ENCODE peak calls at places on chromosomes 13 and 19, in five cellular contexts. One of them, this sample, is unnamed.

GRCh38 chr13:97367427-97367826 is 66.5 kb upstream of the RAP2A start:
- DNase-seq in psoas muscle: no peak
- DNase-seq in spleen: no peak
- DNase-seq in lower lobe of right lung: no peak
- DNase-seq in right atrium auricular region: no peak
- DNase-seq in this sample: no peak

GRCh38 chr13:95404141-95404882 is 103.1 kb upstream of the ABCC4 start:
- DNase-seq in psoas muscle: peak; percentile 90
- DNase-seq in spleen: peak; percentile 93
- DNase-seq in lower lobe of right lung: peak; percentile 86
- DNase-seq in right atrium auricular region: peak; percentile 84
- DNase-seq in this sample: no peak

GRCh38 chr19:30309983-30310805 is 62.0 kb upstream of the ZNF536 start:
- DNase-seq in psoas muscle: no peak
- DNase-seq in spleen: no peak
- DNase-seq in lower lobe of right lung: no peak
- DNase-seq in right atrium auricular region: no peak
- DNase-seq in this sample: no peak

GRCh38 chr13:75135325-75135825 is 346.6 kb downstream of the TBC1D4 start:
- DNase-seq in psoas muscle: no peak
- DNase-seq in spleen: no peak
- DNase-seq in lower lobe of right lung: no peak
- DNase-seq in right atrium auricular region: no peak
- DNase-seq in this sample: peak; percentile 59

GRCh38 chr13:72062566-72062965 is 195.6 kb upstream of the DACH1 start:
- DNase-seq in psoas muscle: no peak
- DNase-seq in spleen: no peak
- DNase-seq in lower lobe of right lung: no peak
- DNase-seq in right atrium auricular region: no peak
- DNase-seq in this sample: no peak

GRCh38 chr13:51266642-51267041 is 44.4 kb downstream of the FAM124A start:
- DNase-seq in psoas muscle: no peak
- DNase-seq in spleen: no peak
- DNase-seq in lower lobe of right lung: no peak
- DNase-seq in right atrium auricular region: no peak
- DNase-seq in this sample: no peak

GRCh38 chr13:64556391-64556790 is 2673.7 kb downstream of the PCDH9 start:
- DNase-seq in psoas muscle: no peak
- DNase-seq in spleen: no peak
- DNase-seq in lower lobe of right lung: no peak
- DNase-seq in right atrium auricular region: no peak
- DNase-seq in this sample: no peak

GRCh38 chr13:100478107-100478809 is 110.3 kb downstream of the GGACT start:
- DNase-seq in psoas muscle: no peak
- DNase-seq in spleen: no peak
- DNase-seq in lower lobe of right lung: no peak
- DNase-seq in right atrium auricular region: no peak
- DNase-seq in this sample: no peak

GRCh38 chr19:40610396-40611064 is 9.4 kb downstream of the LTBP4 start:
- DNase-seq in psoas muscle: peak; percentile 88
- DNase-seq in spleen: peak; percentile 92
- DNase-seq in lower lobe of right lung: peak; percentile 85
- DNase-seq in right atrium auricular region: no peak
- DNase-seq in this sample: peak; percentile 63

GRCh38 chr13:23754506-23754905 is 134.7 kb downstream of the MIPEP start:
- DNase-seq in psoas muscle: no peak
- DNase-seq in spleen: no peak
- DNase-seq in lower lobe of right lung: no peak
- DNase-seq in right atrium auricular region: no peak
- DNase-seq in this sample: no peak

GRCh38 chr13:97977376-97977705 is 23.9 kb downstream of the IPO5 start:
- DNase-seq in psoas muscle: no peak
- DNase-seq in spleen: no peak
- DNase-seq in lower lobe of right lung: no peak
- DNase-seq in right atrium auricular region: no peak
- DNase-seq in this sample: no peak

GRCh38 chr13:46913757-46914156 is 16.9 kb upstream of the HTR2A start:
- DNase-seq in psoas muscle: no peak
- DNase-seq in spleen: no peak
- DNase-seq in lower lobe of right lung: no peak
- DNase-seq in right atrium auricular region: no peak
- DNase-seq in this sample: no peak

GRCh38 chr13:95604534-95604915 is 40.0 kb downstream of the DZIP1 start:
- DNase-seq in psoas muscle: no peak
- DNase-seq in spleen: no peak
- DNase-seq in lower lobe of right lung: no peak
- DNase-seq in right atrium auricular region: no peak
- DNase-seq in this sample: no peak

GRCh38 chr13:47639716-47640447 is 361.2 kb downstream of the SUCLA2 start:
- DNase-seq in psoas muscle: no peak
- DNase-seq in spleen: no peak
- DNase-seq in lower lobe of right lung: no peak
- DNase-seq in right atrium auricular region: no peak
- DNase-seq in this sample: no peak

GRCh38 chr13:114067381-114067885 is 65.0 kb downstream of the RASA3 start:
- DNase-seq in psoas muscle: no peak
- DNase-seq in spleen: no peak
- DNase-seq in lower lobe of right lung: no peak
- DNase-seq in right atrium auricular region: no peak
- DNase-seq in this sample: no peak

GRCh38 chr13:80955487-80955886 is 614.6 kb upstream of the SPRY2 start:
- DNase-seq in psoas muscle: no peak
- DNase-seq in spleen: no peak
- DNase-seq in lower lobe of right lung: no peak
- DNase-seq in right atrium auricular region: no peak
- DNase-seq in this sample: no peak

GRCh38 chr19:17538684-17539287 is 16.7 kb upstream of the COLGALT1 start:
- DNase-seq in psoas muscle: no peak
- DNase-seq in spleen: no peak
- DNase-seq in lower lobe of right lung: no peak
- DNase-seq in right atrium auricular region: no peak
- DNase-seq in this sample: no peak

GRCh38 chr13:41364043-41364442 is 53.0 kb downstream of the NAA16 start:
- DNase-seq in psoas muscle: no peak
- DNase-seq in spleen: no peak
- DNase-seq in lower lobe of right lung: no peak
- DNase-seq in right atrium auricular region: no peak
- DNase-seq in this sample: no peak

GRCh38 chr13:28467886-28468519 is 26.9 kb downstream of the FLT1 start:
- DNase-seq in psoas muscle: no peak
- DNase-seq in spleen: no peak
- DNase-seq in lower lobe of right lung: no peak
- DNase-seq in right atrium auricular region: no peak
- DNase-seq in this sample: no peak

GRCh38 chr13:79973533-79973963 is 367.4 kb downstream of the SPRY2 start:
- DNase-seq in psoas muscle: no peak
- DNase-seq in spleen: no peak
- DNase-seq in lower lobe of right lung: no peak
- DNase-seq in right atrium auricular region: no peak
- DNase-seq in this sample: no peak

GRCh38 chr13:113291997-113292862 is 4.8 kb upstream of the LAMP1 start:
- DNase-seq in psoas muscle: peak; percentile 80
- DNase-seq in spleen: no peak
- DNase-seq in lower lobe of right lung: peak; percentile 66
- DNase-seq in right atrium auricular region: peak; percentile 63
- DNase-seq in this sample: no peak

GRCh38 chr13:28199089-28199488 is 60.7 kb downstream of the PAN3 start:
- DNase-seq in psoas muscle: no peak
- DNase-seq in spleen: no peak
- DNase-seq in lower lobe of right lung: no peak
- DNase-seq in right atrium auricular region: no peak
- DNase-seq in this sample: no peak

GRCh38 chr13:22240716-22241115 is 569.8 kb downstream of the FGF9 start:
- DNase-seq in psoas muscle: no peak
- DNase-seq in spleen: no peak
- DNase-seq in lower lobe of right lung: no peak
- DNase-seq in right atrium auricular region: no peak
- DNase-seq in this sample: no peak

GRCh38 chr19:18776736-18777135 is 14.4 kb downstream of the COMP start:
- DNase-seq in psoas muscle: peak; percentile 47
- DNase-seq in spleen: no peak
- DNase-seq in lower lobe of right lung: no peak
- DNase-seq in right atrium auricular region: no peak
- DNase-seq in this sample: peak; percentile 64

GRCh38 chr13:110444226-110444653 is 117.3 kb downstream of the RAB20 start:
- DNase-seq in psoas muscle: no peak
- DNase-seq in spleen: no peak
- DNase-seq in lower lobe of right lung: no peak
- DNase-seq in right atrium auricular region: no peak
- DNase-seq in this sample: no peak

GRCh38 chr19:40717880-40718773 is 1.2 kb downstream of the ITPKC start:
- DNase-seq in psoas muscle: no peak
- DNase-seq in spleen: peak; percentile 83
- DNase-seq in lower lobe of right lung: peak; percentile 74
- DNase-seq in right atrium auricular region: no peak
- DNase-seq in this sample: no peak

GRCh38 chr19:53865918-53866696 is 1.6 kb upstream of the MYADM start:
- DNase-seq in psoas muscle: peak; percentile 89
- DNase-seq in spleen: peak; percentile 92
- DNase-seq in lower lobe of right lung: peak; percentile 85
- DNase-seq in right atrium auricular region: peak; percentile 84
- DNase-seq in this sample: no peak

GRCh38 chr19:56934438-56935090 is 94.0 kb upstream of the PEG3 start:
- DNase-seq in psoas muscle: no peak
- DNase-seq in spleen: no peak
- DNase-seq in lower lobe of right lung: no peak
- DNase-seq in right atrium auricular region: no peak
- DNase-seq in this sample: no peak

GRCh38 chr13:34156841-34157365 is 339.0 kb downstream of the RFC3 start:
- DNase-seq in psoas muscle: no peak
- DNase-seq in spleen: peak; percentile 67
- DNase-seq in lower lobe of right lung: peak; percentile 81
- DNase-seq in right atrium auricular region: peak; percentile 61
- DNase-seq in this sample: peak; percentile 94

GRCh38 chr19:48403606-48404005 is 10.1 kb downstream of the GRIN2D start:
- DNase-seq in psoas muscle: no peak
- DNase-seq in spleen: peak; percentile 90
- DNase-seq in lower lobe of right lung: no peak
- DNase-seq in right atrium auricular region: no peak
- DNase-seq in this sample: no peak

GRCh38 chr13:74528751-74529513 is 394.7 kb upstream of the KLF12 start:
- DNase-seq in psoas muscle: no peak
- DNase-seq in spleen: no peak
- DNase-seq in lower lobe of right lung: no peak
- DNase-seq in right atrium auricular region: no peak
- DNase-seq in this sample: no peak

GRCh38 chr13:42645717-42646116 is 71.8 kb downstream of the TNFSF11 start:
- DNase-seq in psoas muscle: no peak
- DNase-seq in spleen: no peak
- DNase-seq in lower lobe of right lung: no peak
- DNase-seq in right atrium auricular region: no peak
- DNase-seq in this sample: no peak

GRCh38 chr13:48686810-48687209 is 33.1 kb downstream of the CYSLTR2 start:
- DNase-seq in psoas muscle: no peak
- DNase-seq in spleen: no peak
- DNase-seq in lower lobe of right lung: no peak
- DNase-seq in right atrium auricular region: peak; percentile 53
- DNase-seq in this sample: no peak

GRCh38 chr13:23202383-23202782 is 21.6 kb downstream of the SGCG start:
- DNase-seq in psoas muscle: no peak
- DNase-seq in spleen: no peak
- DNase-seq in lower lobe of right lung: no peak
- DNase-seq in right atrium auricular region: no peak
- DNase-seq in this sample: no peak

GRCh38 chr19:53903055-53903680 is 5.9 kb upstream of the CACNG7 start:
- DNase-seq in psoas muscle: peak; percentile 10
- DNase-seq in spleen: no peak
- DNase-seq in lower lobe of right lung: no peak
- DNase-seq in right atrium auricular region: no peak
- DNase-seq in this sample: no peak

GRCh38 chr13:90968510-90968909 is 379.0 kb upstream of the MIR17HG start:
- DNase-seq in psoas muscle: no peak
- DNase-seq in spleen: no peak
- DNase-seq in lower lobe of right lung: no peak
- DNase-seq in right atrium auricular region: no peak
- DNase-seq in this sample: no peak
- TF ChIP-seq CTCF in psoas muscle: no peak
- TF ChIP-seq CTCF in spleen: no peak
- TF ChIP-seq CTCF in lower lobe of right lung: peak; percentile 22
- TF ChIP-seq CTCF in right atrium auricular region: peak; percentile 22
- TF ChIP-seq CTCF in this sample: peak; percentile 55

DNA sequence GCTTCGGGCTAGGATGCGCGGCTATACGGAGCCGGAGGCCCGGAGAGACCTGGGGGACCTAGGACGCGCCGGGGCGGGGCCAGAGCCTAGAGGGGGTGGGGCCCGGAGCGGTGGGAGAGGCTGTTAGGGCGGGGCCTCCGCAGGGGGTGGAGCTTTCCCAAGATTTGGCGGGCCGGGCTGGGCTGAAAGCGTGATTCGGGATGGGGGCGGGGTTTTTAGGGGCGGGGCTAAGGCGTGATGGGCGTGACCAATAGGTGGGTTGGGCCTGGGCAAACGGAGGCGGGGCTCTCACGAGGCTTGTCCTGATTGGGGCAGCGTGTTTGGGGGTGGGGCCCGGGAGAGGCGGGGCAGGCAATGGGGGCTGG is 439 bp downstream of the RAB11B start:
- DNase-seq in psoas muscle: peak; percentile 99
- DNase-seq in spleen: peak; percentile 97
- DNase-seq in lower lobe of right lung: peak; percentile 96
- DNase-seq in right atrium auricular region: peak; percentile 97
- DNase-seq in this sample: peak; percentile 92
- H3K4me1 ChIP-seq in psoas muscle: peaks cover 46% of the 10 kb centered on the region
- H3K4me1 ChIP-seq in spleen: peaks cover 72% of the 10 kb centered on the region
- H3K4me1 ChIP-seq in lower lobe of right lung: peaks cover 64% of the 10 kb centered on the region
- H3K4me1 ChIP-seq in right atrium auricular region: peaks cover 56% of the 10 kb centered on the region
- H3K4me1 ChIP-seq in this sample: peaks cover 18% of the 10 kb centered on the region

GRCh38 chr19:12751635-12752034 is at the start of gene BEST2:
- DNase-seq in psoas muscle: no peak
- DNase-seq in spleen: no peak
- DNase-seq in lower lobe of right lung: no peak
- DNase-seq in right atrium auricular region: no peak
- DNase-seq in this sample: no peak
- H3K36me3 ChIP-seq in psoas muscle: peaks cover 15% of the 10 kb centered on the region
- H3K36me3 ChIP-seq in spleen: peaks cover 20% of the 10 kb centered on the region
- H3K36me3 ChIP-seq in lower lobe of right lung: peaks cover 16% of the 10 kb centered on the region
- H3K36me3 ChIP-seq in right atrium auricular region: peaks cover 16% of the 10 kb centered on the region
- H3K36me3 ChIP-seq in this sample: peaks cover 7% of the 10 kb centered on the region

DNA sequence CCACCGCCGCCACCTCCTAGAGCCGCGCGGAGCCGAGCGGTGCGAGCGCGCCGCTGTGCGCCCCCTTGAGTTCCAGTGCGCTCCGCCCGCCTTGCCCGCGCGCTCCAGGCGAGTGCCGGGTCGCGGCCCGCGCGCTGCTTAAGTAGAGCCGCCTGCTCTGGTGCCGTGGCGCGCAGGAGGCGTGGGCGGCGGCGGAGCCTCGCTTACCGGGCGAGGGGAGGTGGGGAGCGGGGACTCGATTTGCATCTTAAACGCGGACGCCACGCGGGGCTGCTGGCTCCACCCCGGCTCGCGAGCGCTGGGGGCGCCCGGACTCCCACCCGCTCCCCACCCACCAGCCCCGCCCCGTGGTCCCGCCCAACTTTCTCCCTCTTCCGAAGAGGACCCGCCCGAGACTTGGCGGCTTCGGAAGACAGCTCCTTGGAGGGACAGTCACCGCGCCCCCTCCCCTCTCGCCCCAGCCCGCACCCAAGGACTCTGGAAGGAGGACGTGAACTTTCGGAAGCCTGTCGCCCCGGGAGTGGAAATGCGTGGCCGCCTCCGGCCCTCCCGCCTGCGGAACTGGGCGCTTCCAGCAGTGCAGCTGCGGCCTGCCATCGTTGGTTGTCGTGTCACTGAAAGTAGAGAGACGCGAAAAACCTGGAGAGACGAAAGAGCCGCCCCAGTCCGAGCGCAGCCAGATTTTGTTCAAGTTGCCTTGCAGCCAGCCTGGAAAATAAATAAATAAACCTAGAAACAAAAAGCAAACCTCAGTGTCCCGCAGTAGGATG is at the start of gene KCTD12:
- DNase-seq in psoas muscle: peak; percentile 93
- DNase-seq in spleen: peak; percentile 96
- DNase-seq in lower lobe of right lung: peak; percentile 94
- DNase-seq in right atrium auricular region: peak; percentile 89
- DNase-seq in this sample: peak; percentile 79
- TF ChIP-seq CTCF in psoas muscle: peak; percentile 42
- TF ChIP-seq CTCF in spleen: peak; percentile 36
- TF ChIP-seq CTCF in lower lobe of right lung: no peak
- TF ChIP-seq CTCF in right atrium auricular region: peak; percentile 26
- TF ChIP-seq CTCF in this sample: peak; percentile 12